ENCODE peak calls at places on chromosomes 2 and 18, in eight cellular contexts. X, F, Y, P, W, I, J and G are unnamed samples.

GRCh38 chr18:46152808-46153617 is 48.8 kb downstream of the HAUS1 start:
- DNase-seq in W (peak), P (peak), Y (no peak), J (no peak), F (no peak), I (no peak), X (no peak), G (no peak)

GRCh38 chr2:232104076-232104646 is 142.6 kb downstream of the DIS3L2 start:
- DNase-seq in I (no peak), J (no peak), X (no peak), P (no peak), Y (no peak), F (no peak), W (peak), G (no peak)

GRCh38 chr2:64516651-64517510 is 7.2 kb upstream of the AFTPH start:
- DNase-seq in F (no peak), P (no peak), Y (no peak), J (no peak), I (peak), X (no peak), W (no peak), G (no peak)

GRCh38 chr18:34772887-34773286 is 62.8 kb downstream of the DTNA start:
- DNase-seq in X (no peak), J (no peak), I (no peak), Y (no peak), F (no peak), W (peak), P (no peak), G (no peak)

GRCh38 chr18:37913051-37913450 is 347.5 kb upstream of the CELF4 start:
- DNase-seq in Y (no peak), F (no peak), P (no peak), J (no peak), X (no peak), W (no peak), I (no peak), G (no peak)

GRCh38 chr18:62420513-62421209 is 95.6 kb downstream of the TNFRSF11A start:
- DNase-seq in J (peak), I (no peak), W (peak), X (peak), P (no peak), F (peak), Y (peak), G (peak)

GRCh38 chr2:191255756-191256312 is 10.6 kb downstream of the MYO1B start:
- DNase-seq in J (no peak), I (no peak), F (no peak), Y (no peak), X (no peak), W (no peak), P (no peak), G (no peak)

GRCh38 chr2:123518387-123518786 is 506.7 kb upstream of the CNTNAP5 start:
- DNase-seq in Y (no peak), F (no peak), J (no peak), P (no peak), X (no peak), I (no peak), W (no peak), G (no peak)

GRCh38 chr2:206011795-206012194 is 74.2 kb downstream of the INO80D start:
- DNase-seq in F (no peak), I (no peak), P (no peak), X (no peak), W (no peak), J (no peak), Y (no peak), G (no peak)

GRCh38 chr2:43212931-43213330 is 13.5 kb downstream of the ZFP36L2 start:
- DNase-seq in W (no peak), X (no peak), F (peak), I (no peak), Y (no peak), P (peak), J (peak), G (no peak)

GRCh38 chr2:137206064-137206463 is 440.7 kb downstream of the THSD7B start:
- DNase-seq in W (no peak), F (no peak), Y (no peak), X (no peak), P (no peak), I (no peak), J (no peak), G (no peak)

DNA sequence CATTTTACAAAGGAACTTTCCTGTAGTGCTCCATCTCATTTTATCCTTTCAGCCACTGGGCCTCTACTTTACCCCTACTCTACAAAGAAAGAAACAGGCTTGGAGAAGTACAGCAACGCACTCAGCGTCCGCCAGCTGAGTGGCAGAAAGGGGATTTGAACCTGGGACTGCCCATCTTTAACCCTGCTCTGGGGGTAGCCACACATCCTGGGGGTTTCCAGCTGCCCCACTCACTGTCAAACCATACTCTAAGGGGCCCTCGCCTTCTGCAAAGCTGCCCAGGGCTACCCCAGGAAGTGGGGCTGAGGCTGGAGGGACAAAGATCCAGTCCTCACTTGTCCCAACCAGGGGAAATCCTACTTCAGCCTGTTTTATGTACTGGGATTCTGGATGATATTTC is 17.9 kb downstream of the HS1BP3 start:
- DNase-seq in I (no peak), J (no peak), X (no peak), P (no peak), F (no peak), Y (no peak), W (no peak), G (no peak)
- TF ChIP-seq CTCF in I (no peak), J (no peak), X (no peak), P (no peak), F (no peak), Y (no peak), W (no peak), G (no peak)

DNA sequence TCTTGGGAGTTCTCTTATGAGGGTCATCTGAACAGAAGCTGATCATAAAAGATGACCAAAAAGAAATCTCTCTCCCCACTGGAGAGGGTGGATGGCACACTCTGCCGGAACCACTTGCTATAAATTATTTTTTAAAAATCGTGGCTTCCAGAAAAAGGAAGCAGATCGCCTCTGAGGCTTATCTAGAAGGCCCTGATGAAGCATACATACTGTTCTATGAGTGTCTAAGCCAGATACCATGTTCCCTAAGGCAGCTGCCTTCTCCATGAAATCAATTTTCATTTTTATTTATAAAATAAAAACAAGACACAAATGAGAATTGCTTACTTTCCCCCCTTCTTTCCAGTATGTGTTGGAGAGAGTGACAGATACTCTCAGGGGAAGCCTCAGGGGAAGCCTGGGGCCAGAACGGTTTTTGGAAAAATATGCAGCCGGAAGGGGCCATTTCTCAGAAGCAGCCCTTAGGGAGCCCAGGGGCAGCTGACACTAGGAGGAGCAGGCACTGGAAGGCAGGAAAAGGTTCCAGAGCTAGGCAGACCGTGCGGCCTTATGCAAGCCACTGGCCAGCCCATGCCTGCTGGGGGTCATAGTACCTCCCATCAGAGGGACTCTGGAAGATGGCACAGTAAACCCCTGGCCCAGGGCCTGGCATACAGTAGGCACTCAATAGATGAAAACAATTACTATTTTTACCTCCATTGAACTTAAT is 130.6 kb downstream of the CABLES1 start:
- DNase-seq in J (no peak), Y (no peak), X (no peak), W (no peak), P (no peak), I (no peak), F (no peak), G (no peak)
- TF ChIP-seq CTCF in J (no peak), Y (no peak), X (no peak), W (no peak), P (no peak), I (no peak), F (no peak), G (no peak)

DNA sequence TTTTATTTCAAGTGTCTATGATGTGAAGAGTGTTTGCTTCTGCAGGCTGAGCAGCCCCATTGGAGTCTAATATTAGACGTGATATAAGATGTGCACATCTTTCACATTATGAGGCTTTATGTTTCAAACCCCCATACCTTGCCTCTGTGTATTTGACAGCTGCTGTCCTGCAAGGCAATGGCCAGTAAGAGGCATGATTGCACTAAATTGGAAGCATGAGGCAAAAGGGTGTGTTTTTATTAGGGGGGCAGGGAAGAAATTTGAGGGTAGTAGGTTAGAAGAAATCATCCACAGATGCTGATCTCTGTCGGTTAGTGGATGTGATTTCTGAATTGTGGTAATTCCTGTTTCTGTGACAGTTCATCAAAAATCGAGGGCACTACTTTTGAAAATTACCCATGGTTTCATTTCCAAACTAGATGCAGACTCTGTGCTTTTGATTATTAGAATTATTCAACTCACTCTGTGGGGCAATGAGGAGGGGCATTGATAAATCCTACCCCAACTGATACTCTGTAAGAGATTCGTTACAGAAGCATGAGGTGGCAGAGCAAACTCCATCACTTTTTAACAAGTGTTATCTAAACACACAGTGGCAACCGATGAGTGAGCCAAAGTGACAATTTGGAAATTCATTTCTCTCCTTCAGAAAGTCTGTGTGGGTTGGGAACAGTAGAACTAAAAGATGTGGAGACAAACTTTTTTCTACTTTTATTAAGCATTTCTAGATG is 452.9 kb downstream of the ARHGAP15 start:
- DNase-seq in J (no peak), Y (no peak), F (no peak), I (no peak), W (peak), X (no peak), P (no peak), G (no peak)
- TF ChIP-seq CTCF in J (no peak), Y (no peak), F (no peak), I (peak), W (peak), X (no peak), P (no peak), G (no peak)

DNA sequence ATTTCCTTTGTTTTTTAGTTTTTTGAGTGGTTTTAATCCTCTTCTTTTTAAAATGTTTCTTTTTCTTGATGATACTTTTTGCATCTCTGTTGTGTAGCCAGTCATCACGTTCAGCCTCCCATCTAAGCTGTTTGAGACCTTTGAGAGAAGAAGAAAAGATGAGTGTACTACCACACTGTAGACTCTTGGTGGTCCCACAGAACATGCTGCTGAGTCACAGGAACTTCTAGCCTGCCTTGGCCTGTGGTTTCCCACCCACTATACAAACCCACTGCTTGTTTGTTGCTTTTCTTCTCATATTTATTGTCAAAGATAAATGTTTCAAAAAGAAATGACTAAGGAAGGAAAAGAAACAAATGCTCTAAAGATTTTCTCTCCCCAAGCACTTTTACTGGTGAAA is 5.5 kb downstream of the CEBPZOS start:
- DNase-seq in Y (no peak), W (peak), J (no peak), F (no peak), X (no peak), I (no peak), P (no peak), G (peak)
- TF ChIP-seq CTCF in Y (no peak), W (no peak), J (no peak), F (no peak), X (no peak), I (no peak), P (no peak), G (no peak)